ENCODE peak calls at places on chromosome 7, in four cellular contexts. K is left ventricle myocardium inferior, T is body of pancreas, J is GM12878. Q is an unnamed sample.

GRCh38 chr7:93021748-93022147 is 96.0 kb downstream of the SAMD9 start:
- DNase-seq in K (no peak), T (no peak), J (no peak), Q (no peak)

GRCh38 chr7:34373940-34374339 is 284.1 kb upstream of the NPSR1 start:
- DNase-seq in K (no peak), T (no peak), J (no peak), Q (no peak)

GRCh38 chr7:41889040-41889439 is 186.2 kb upstream of the INHBA start:
- DNase-seq in K (no peak), T (no peak), J (no peak), Q (no peak)

GRCh38 chr7:98867271-98867701 is 2.5 kb downstream of the TMEM130 start:
- DNase-seq in K (no peak), T (peak), J (no peak), Q (peak)

GRCh38 chr7:149007615-149008014 is 20.7 kb downstream of the PDIA4 start:
- DNase-seq in K (no peak), T (no peak), J (no peak), Q (no peak)

GRCh38 chr7:39880556-39880955 is 69.5 kb upstream of the CDK13 start:
- DNase-seq in K (no peak), T (no peak), J (no peak), Q (no peak)

GRCh38 chr7:37083311-37084096 is 359.2 kb upstream of the AOAH start:
- DNase-seq in K (peak), T (no peak), J (no peak), Q (no peak)

GRCh38 chr7:32034052-32034451 is 36.2 kb downstream of the PDE1C start:
- DNase-seq in K (no peak), T (no peak), J (no peak), Q (no peak)

GRCh38 chr7:31083205-31083801 is 31.2 kb downstream of the ADCYAP1R1 start:
- DNase-seq in K (peak), T (no peak), J (no peak), Q (peak)

GRCh38 chr7:30932562-30932961 is 20.9 kb downstream of the AQP1 start:
- DNase-seq in K (no peak), T (peak), J (no peak), Q (peak)

GRCh38 chr7:81175291-81175942 is 256.6 kb upstream of the SEMA3C start:
- DNase-seq in K (no peak), T (no peak), J (no peak), Q (no peak)

GRCh38 chr7:43577485-43577951 is 5.4 kb upstream of the STK17A start:
- DNase-seq in K (no peak), T (no peak), J (no peak), Q (no peak)

GRCh38 chr7:143358626-143359025 is 3.9 kb downstream of the FAM131B start:
- DNase-seq in K (no peak), T (no peak), J (no peak), Q (no peak)

GRCh38 chr7:151687523-151688235 is 168.0 kb upstream of the RHEB start:
- DNase-seq in K (peak), T (peak), J (no peak), Q (peak)

GRCh38 chr7:154598864-154599263 is 404.1 kb downstream of the PAXIP1 start:
- DNase-seq in K (no peak), T (no peak), J (no peak), Q (no peak)

GRCh38 chr7:20424475-20424874 is 93.8 kb downstream of the ITGB8 start:
- DNase-seq in K (no peak), T (no peak), J (no peak), Q (no peak)
- H3K27ac ChIP-seq in K (no peak), T (no peak), J (no peak), Q (no peak)

GRCh38 chr7:20216637-20217036 is 547 bp downstream of the MACC1 start:
- DNase-seq in K (no peak), T (no peak), J (no peak), Q (no peak)

GRCh38 chr7:20219062-20219445 is 1.9 kb upstream of the MACC1 start:
- DNase-seq in K (no peak), T (no peak), J (no peak), Q (no peak)

GRCh38 chr7:20218261-20218660 is 1.1 kb upstream of the MACC1 start:
- DNase-seq in K (no peak), T (no peak), J (no peak), Q (no peak)

GRCh38 chr7:20219446-20220292 is 2.5 kb upstream of the MACC1 start:
- DNase-seq in K (peak), T (peak), J (peak), Q (peak)

GRCh38 chr7:20217193-20217948 is at the start of gene MACC1:
- DNase-seq in K (no peak), T (peak), J (peak), Q (peak)
- H3K4me3 ChIP-seq in K (no peak), T (peak), J (peak), Q (peak)

GRCh38 chr7:150378115-150378852 is 846 bp upstream of the ZNF775 start:
- DNase-seq in K (peak), T (peak), J (no peak), Q (no peak)
- TF ChIP-seq CTCF in K (peak), T (no peak), J (peak), Q (peak)

GRCh38 chr7:5477126-5477525 is 53.5 kb upstream of the TNRC18 start:
- DNase-seq in K (no peak), T (no peak), J (no peak), Q (no peak)

GRCh38 chr7:5479941-5480517 is 56.4 kb upstream of the TNRC18 start:
- DNase-seq in K (no peak), T (no peak), J (no peak), Q (no peak)

GRCh38 chr7:5479133-5479745 is 55.6 kb upstream of the TNRC18 start:
- DNase-seq in K (no peak), T (no peak), J (no peak), Q (no peak)

GRCh38 chr7:5477723-5478531 is 54.3 kb upstream of the TNRC18 start:
- DNase-seq in K (no peak), T (peak), J (no peak), Q (peak)

GRCh38 chr7:5478568-5479045 is 55.0 kb upstream of the TNRC18 start:
- DNase-seq in K (no peak), T (no peak), J (no peak), Q (no peak)
- H3K27ac ChIP-seq in K (peak), T (no peak), J (no peak), Q (no peak)

GRCh38 chr7:102028206-102028826 is 210.9 kb downstream of the CUX1 start:
- DNase-seq in K (no peak), T (no peak), J (no peak), Q (no peak)

GRCh38 chr7:102024769-102025391 is 207.5 kb downstream of the CUX1 start:
- DNase-seq in K (peak), T (no peak), J (no peak), Q (peak)

GRCh38 chr7:102030696-102031095 is 213.3 kb downstream of the CUX1 start:
- DNase-seq in K (no peak), T (no peak), J (peak), Q (no peak)

GRCh38 chr7:102024005-102024768 is 206.8 kb downstream of the CUX1 start:
- DNase-seq in K (no peak), T (no peak), J (no peak), Q (peak)

DNA sequence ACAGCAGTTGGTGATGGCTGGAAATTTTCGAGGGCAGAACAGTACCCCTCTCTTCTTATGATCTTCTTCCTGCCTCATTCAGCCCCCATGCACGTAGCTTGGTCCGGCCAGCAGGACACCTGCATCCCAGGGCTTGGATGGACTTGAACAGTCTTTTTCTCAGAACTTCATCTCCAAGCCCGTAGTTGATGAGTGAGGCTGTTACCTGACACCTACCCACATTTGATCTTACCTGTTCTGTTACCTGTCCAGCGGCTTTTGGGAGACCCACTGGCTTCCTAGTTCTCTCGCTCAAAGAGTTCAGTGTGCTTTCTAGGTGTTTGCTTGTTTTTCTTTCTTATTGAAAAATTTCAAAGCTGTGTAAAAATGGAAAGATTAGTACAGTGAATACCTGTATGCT is 212.2 kb downstream of the CUX1 start:
- DNase-seq in K (no peak), T (no peak), J (no peak), Q (no peak)
- H3K4me3 ChIP-seq in K (no peak), T (no peak), J (no peak), Q (no peak)

GRCh38 chr7:1287629-1288225 is 55.1 kb downstream of the UNCX start:
- DNase-seq in K (no peak), T (no peak), J (no peak), Q (no peak)
- TF ChIP-seq CTCF in K (no peak), T (no peak), J (no peak), Q (no peak)

GRCh38 chr7:2729893-2730716 is 42.1 kb downstream of the AMZ1 start:
- DNase-seq in K (no peak), T (peak), J (no peak), Q (no peak)

GRCh38 chr7:2730846-2731770 is 43.1 kb downstream of the AMZ1 start:
- DNase-seq in K (no peak), T (no peak), J (no peak), Q (no peak)

GRCh38 chr7:2734084-2734601 is 46.1 kb downstream of the AMZ1 start:
- DNase-seq in K (no peak), T (no peak), J (no peak), Q (no peak)

GRCh38 chr7:2732959-2733584 is 45.1 kb downstream of the AMZ1 start:
- DNase-seq in K (peak), T (peak), J (no peak), Q (no peak)

GRCh38 chr7:2732388-2732787 is 44.4 kb downstream of the AMZ1 start:
- DNase-seq in K (no peak), T (no peak), J (no peak), Q (no peak)
- H3K27ac ChIP-seq in K (peak), T (no peak), J (no peak), Q (no peak)

GRCh38 chr7:100825760-100826545 is 1.4 kb downstream of the EPHB4 start:
- DNase-seq in K (no peak), T (no peak), J (no peak), Q (no peak)

GRCh38 chr7:100827330-100828226 is at the start of gene EPHB4:
- DNase-seq in K (peak), T (peak), J (no peak), Q (peak)

GRCh38 chr7:100825215-100825671 is 2.1 kb downstream of the EPHB4 start:
- DNase-seq in K (no peak), T (no peak), J (no peak), Q (no peak)

GRCh38 chr7:100824499-100825214 is 2.7 kb downstream of the EPHB4 start:
- DNase-seq in K (no peak), T (no peak), J (no peak), Q (no peak)

DNA sequence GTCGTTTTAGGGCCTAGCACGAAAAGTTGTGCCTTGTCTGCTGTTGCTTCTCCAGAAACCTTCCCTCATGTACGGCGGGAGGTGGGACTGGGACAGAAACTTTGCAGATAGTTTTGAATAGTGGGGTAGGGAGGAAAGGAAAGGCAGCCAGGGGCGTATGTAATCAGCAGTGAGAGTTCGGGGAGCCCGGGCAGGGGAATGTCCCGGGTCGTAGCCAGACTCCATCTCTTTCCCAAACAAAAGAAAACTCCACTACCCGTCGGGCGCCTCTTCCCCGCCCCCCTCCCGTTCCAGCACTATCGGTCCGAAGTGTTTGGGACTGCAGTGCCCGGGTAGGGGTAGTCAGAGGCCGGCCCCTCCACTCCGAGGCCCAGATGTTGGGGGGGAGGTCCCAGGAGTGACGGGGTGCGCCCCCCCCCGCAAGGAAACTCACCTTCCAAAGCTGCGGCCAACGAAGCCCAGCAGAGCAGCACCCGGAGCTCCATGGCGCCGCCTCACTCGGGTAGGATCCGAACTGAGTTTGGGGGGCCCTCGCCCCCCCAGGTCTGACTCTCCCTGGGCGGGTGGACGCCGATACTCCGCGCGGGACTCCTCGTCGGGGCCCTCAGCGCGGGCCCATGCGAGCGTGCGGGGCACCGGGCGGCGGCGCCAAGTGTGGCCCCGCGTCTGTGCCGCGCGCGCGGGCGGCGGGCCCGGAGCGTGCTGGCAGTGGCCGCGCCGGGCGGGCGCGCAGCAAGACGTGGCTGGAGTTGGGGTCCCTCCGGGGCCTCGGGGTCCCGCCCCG is 585 bp downstream of the EPHB4 start:
- DNase-seq in K (no peak), T (peak), J (no peak), Q (no peak)
- H3K4me3 ChIP-seq in K (peak), T (peak), J (no peak), Q (peak)

GRCh38 chr7:107966701-107967100 is 36.3 kb downstream of the LAMB1 start:
- DNase-seq in K (peak), T (no peak), J (no peak), Q (no peak)
- TF ChIP-seq CTCF in K (peak), T (no peak), J (no peak), Q (no peak)

Q was measured in lower lobe of right lung.